ENCODE peak calls at places on chromosomes 6 and 20, in four cellular contexts. O, Z, I and P are unnamed samples.

GRCh38 chr6:56752009-56752408 is 109.3 kb upstream of the DST start:
- DNase-seq in Z (no peak), O (no peak), I (no peak), P (no peak)

GRCh38 chr6:139708342-139709199 is 334.1 kb upstream of the CITED2 start:
- DNase-seq in I (no peak), Z (no peak), O (no peak), P (no peak)

GRCh38 chr6:135329851-135330803 is 149.0 kb downstream of the MYB start:
- DNase-seq in I (no peak), Z (no peak), O (no peak), P (no peak)

GRCh38 chr20:17043323-17043722 is 183.5 kb upstream of the PCSK2 start:
- DNase-seq in O (no peak), I (no peak), Z (no peak), P (no peak)

GRCh38 chr20:63106108-63106764 is 99.5 kb upstream of the BHLHE23 start:
- DNase-seq in O (no peak), Z (peak; percentile 14), I (no peak), P (no peak)

GRCh38 chr6:158567152-158567551 is 7.3 kb downstream of the TMEM181 start:
- DNase-seq in I (no peak), O (no peak), Z (no peak), P (no peak)

GRCh38 chr6:95469511-95469910 is 107.8 kb upstream of the MANEA start:
- DNase-seq in Z (no peak), I (no peak), O (no peak), P (no peak)

GRCh38 chr6:111427341-111428116 is 55.5 kb downstream of the REV3L start:
- DNase-seq in Z (no peak), O (no peak), I (no peak), P (no peak)

GRCh38 chr6:20028143-20028542 is 184.1 kb downstream of the MBOAT1 start:
- DNase-seq in Z (no peak), O (peak; percentile 98), I (no peak), P (no peak)

GRCh38 chr6:130602151-130602770 is 224.9 kb upstream of the SMLR1 start:
- DNase-seq in O (no peak), Z (no peak), I (no peak), P (no peak)

GRCh38 chr6:31620586-31621319 is at the start of gene PRRC2A:
- DNase-seq in Z (peak; percentile 73), O (peak; percentile 81), I (no peak), P (peak; percentile 61)

GRCh38 chr6:34813028-34813742 is 21.3 kb downstream of the BLTP3A start:
- DNase-seq in Z (no peak), I (no peak), O (no peak), P (peak; percentile 51)

GRCh38 chr20:43746344-43747137 is 19.7 kb upstream of the GTSF1L start:
- DNase-seq in I (no peak), O (no peak), Z (peak; percentile 81), P (no peak)

GRCh38 chr6:100726741-100727140 is 154.4 kb downstream of the ASCC3 start:
- DNase-seq in I (no peak), Z (no peak), O (no peak), P (peak; percentile 48)

GRCh38 chr6:15308445-15309213 is 62.8 kb downstream of the JARID2 start:
- DNase-seq in I (no peak), O (peak; percentile 4), Z (no peak), P (no peak)

GRCh38 chr6:122007366-122007765 is 392.1 kb upstream of the HSF2 start:
- DNase-seq in Z (no peak), O (no peak), I (no peak), P (no peak)

GRCh38 chr6:90508753-90509152 is 78.1 kb downstream of the MAP3K7 start:
- DNase-seq in I (no peak), Z (no peak), O (no peak), P (no peak)

GRCh38 chr6:12324741-12325140 is 34.6 kb downstream of the EDN1 start:
- DNase-seq in Z (no peak), O (no peak), I (no peak), P (no peak)